ENCODE peak calls at places on chromosomes 4 and X, in ten cellular contexts. Z is CD8-positive, alpha-beta T cell; M is neural crest cell; P is body of pancreas; E is lung; R is spleen; I is B cell; D is astrocyte; O is fibroblast of the aortic adventitia; U is IMR-90. B is an unnamed sample.

GRCh38 chr4:7394184-7394575 is 40.5 kb downstream of the PSAPL1 start:
- DNase-seq in Z (peak; percentile 7), M (no peak), P (no peak), E (no peak), R (no peak), I (no peak), D (no peak), O (no peak), U (no peak), B (no peak)

GRCh38 chr4:53476232-53477037 is 99.0 kb downstream of the FIP1L1 start:
- DNase-seq in Z (no peak), M (no peak), P (no peak), E (no peak), R (no peak), I (no peak), D (peak; percentile 99), O (peak; percentile 99), U (peak; percentile 98), B (no peak)

GRCh38 chr4:135277116-135277979 is 1075.8 kb upstream of the PABPC4L start:
- DNase-seq in Z (no peak), M (no peak), P (no peak), E (no peak), R (no peak), I (no peak), D (peak; percentile 92), O (peak; percentile 44), U (peak; percentile 77), B (no peak)

GRCh38 chr4:126591583-126591982 is 1041.2 kb upstream of the INTU start:
- DNase-seq in Z (no peak), M (no peak), P (no peak), E (no peak), R (no peak), I (no peak), D (no peak), O (no peak), U (peak; percentile 25), B (no peak)

GRCh38 chrX:123665197-123665596 is 67.7 kb downstream of the THOC2 start:
- DNase-seq in Z (no peak), M (no peak), P (no peak), E (no peak), R (no peak), I (no peak), D (peak; percentile 21), O (no peak), U (no peak), B (no peak)

GRCh38 chr4:57064811-57065711 is 45.1 kb downstream of the IGFBP7 start:
- DNase-seq in Z (no peak), M (no peak), P (peak; percentile 56), E (no peak), R (no peak), I (no peak), D (peak; percentile 99), O (peak; percentile 97), U (peak; percentile 98), B (no peak)

GRCh38 chr4:72935462-72935861 is 134.1 kb downstream of the COX18 start:
- DNase-seq in Z (no peak), M (no peak), P (no peak), E (no peak), R (no peak), I (no peak), D (no peak), O (no peak), U (no peak), B (no peak)

GRCh38 chr4:184636144-184636543 is 13.1 kb downstream of the CASP3 start:
- DNase-seq in Z (no peak), M (no peak), P (no peak), E (no peak), R (no peak), I (no peak), D (no peak), O (no peak), U (no peak), B (no peak)

GRCh38 chr4:37441231-37442061 is 196.9 kb downstream of the NWD2 start:
- DNase-seq in Z (no peak), M (no peak), P (no peak), E (no peak), R (no peak), I (no peak), D (no peak), O (no peak), U (no peak), B (no peak)

GRCh38 chr4:7414736-7415510 is 19.8 kb downstream of the PSAPL1 start:
- DNase-seq in Z (no peak), M (no peak), P (no peak), E (no peak), R (no peak), I (no peak), D (no peak), O (no peak), U (no peak), B (no peak)

GRCh38 chrX:115362334-115363095 is 73.0 kb downstream of the LUZP4 start:
- DNase-seq in Z (no peak), M (no peak), P (no peak), E (no peak), R (no peak), I (no peak), D (peak; percentile 80), O (peak; percentile 32), U (peak; percentile 33), B (no peak)

GRCh38 chr4:5891563-5892320 is 1.1 kb downstream of the CRMP1 start:
- DNase-seq in Z (no peak), M (no peak), P (no peak), E (no peak), R (no peak), I (no peak), D (no peak), O (no peak), U (no peak), B (peak; percentile 34)

GRCh38 chr4:24032371-24032989 is 142.6 kb upstream of the PPARGC1A start:
- DNase-seq in Z (no peak), M (no peak), P (no peak), E (no peak), R (no peak), I (no peak), D (no peak), O (no peak), U (peak; percentile 8), B (peak; percentile 2)

GRCh38 chrX:1305411-1305810 is 31.2 kb upstream of the IL3RA start:
- DNase-seq in Z (no peak), M (no peak), P (no peak), E (no peak), R (peak; percentile 41), I (no peak), D (no peak), O (no peak), U (no peak), B (no peak)
- TF ChIP-seq CTCF in Z (no peak), M (no peak), P (no peak), E (no peak), R (no peak), I (no peak), D (no peak), O (no peak), U (no peak), B (no peak)

DNA sequence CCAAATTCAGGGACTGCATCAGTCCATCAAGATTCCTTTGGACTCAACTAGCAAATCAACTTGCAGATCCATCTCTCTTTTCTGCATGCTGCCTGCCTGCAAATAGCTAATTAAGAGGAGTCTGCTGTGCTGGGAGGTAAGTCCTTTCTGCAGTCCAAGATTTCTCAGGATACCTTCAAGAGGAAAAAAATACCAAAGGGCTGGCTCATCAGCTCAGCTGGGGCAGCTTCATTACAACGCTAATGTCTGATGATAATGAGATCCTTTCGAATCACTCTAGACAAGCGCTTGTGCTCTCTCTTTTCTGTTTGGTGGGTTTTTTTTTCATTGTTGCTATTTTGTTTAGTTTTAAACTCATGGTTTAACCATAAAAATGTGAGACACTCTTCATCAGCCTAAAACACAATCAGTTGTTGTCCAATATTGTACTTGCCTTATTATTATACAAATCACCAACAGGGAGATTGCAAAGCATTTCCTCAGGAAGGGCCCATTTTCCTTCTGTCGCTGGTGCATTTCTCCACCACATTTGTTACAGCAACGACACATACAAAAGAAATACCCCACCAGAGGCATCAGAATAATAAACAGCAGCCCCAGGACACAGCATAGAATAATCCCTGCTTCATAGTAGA is 50.8 kb downstream of the PROM1 start:
- DNase-seq in Z (no peak), M (no peak), P (no peak), E (no peak), R (no peak), I (no peak), D (peak; percentile 63), O (no peak), U (peak; percentile 7), B (no peak)
- TF ChIP-seq CTCF in Z (no peak), M (no peak), P (no peak), E (no peak), R (no peak), I (no peak), D (no peak), O (no peak), U (no peak), B (no peak)

DNA sequence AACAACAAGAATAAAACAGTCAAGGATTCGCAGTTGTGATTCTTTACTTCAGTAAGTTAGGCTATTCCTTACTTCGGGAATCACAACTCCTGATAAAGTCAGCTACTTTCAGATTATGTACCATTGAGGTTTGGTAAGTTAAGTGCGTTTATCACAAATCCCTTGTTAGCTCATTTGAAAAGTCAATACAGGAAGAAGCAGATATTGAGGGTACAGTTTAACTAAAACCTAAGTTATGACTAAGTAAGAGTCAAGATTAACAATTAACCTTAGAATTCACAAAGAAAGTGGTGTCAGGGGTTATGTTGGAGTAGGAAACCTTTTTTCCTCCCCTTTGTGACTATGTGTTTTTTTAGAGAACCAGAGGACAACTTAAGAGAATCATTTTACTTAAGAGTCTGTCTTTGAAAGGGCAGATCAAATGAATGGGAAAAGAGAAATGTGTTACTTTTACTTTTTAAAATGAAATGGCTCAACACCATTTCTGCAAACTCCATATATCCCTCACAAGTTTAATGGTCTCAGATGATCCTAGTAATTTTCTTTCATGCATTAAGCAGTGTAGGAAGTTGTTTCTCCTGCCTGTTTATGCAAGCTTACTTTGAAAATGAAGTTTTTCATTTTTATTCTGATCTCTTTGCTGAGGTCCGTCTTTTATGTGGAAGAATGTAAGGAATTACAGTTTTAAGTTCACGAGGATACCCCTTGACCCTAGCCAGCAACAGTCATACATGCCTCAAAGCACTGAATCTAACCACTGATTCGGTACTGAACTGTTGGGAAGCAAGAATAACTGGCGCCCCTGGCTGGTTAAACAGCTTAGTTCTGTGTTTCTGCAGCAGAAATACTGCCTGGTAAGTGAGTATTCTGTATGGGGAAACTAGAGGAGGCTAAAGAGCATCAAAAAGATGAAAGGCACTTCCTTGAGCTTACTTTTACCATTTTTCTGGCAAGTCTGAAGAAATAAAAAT is 211.7 kb downstream of the SLC4A4 start:
- DNase-seq in Z (no peak), M (no peak), P (no peak), E (no peak), R (no peak), I (no peak), D (peak; percentile 72), O (peak; percentile 33), U (peak; percentile 84), B (no peak)
- TF ChIP-seq CTCF in Z (no peak), M (no peak), P (no peak), E (no peak), R (no peak), I (no peak), D (peak; percentile 26), O (no peak), U (peak; percentile 39), B (no peak)

DNA sequence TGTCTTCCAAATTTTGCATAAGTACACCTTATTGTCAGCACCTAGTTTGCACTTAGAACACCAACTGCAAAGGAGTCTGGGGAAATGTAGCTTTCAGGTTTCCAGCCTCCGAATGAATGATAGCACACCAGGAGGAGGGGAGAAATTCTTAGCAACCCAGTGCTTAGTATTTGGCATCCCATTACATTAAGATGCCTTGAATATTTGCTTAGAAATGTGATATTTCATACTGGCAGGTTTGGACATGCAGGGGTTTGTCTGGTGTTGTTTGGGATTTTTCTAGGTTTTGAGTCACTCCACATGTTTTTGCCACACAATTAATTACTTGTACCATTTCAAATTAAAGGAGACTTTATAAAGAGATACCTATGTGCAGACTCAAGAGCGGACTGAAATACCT is 60.3 kb upstream of the CAMK2D start:
- DNase-seq in Z (no peak), M (no peak), P (no peak), E (no peak), R (no peak), I (no peak), D (peak; percentile 74), O (no peak), U (no peak), B (no peak)
- TF ChIP-seq CTCF in Z (no peak), M (no peak), P (no peak), E (no peak), R (no peak), I (no peak), D (no peak), O (no peak), U (no peak), B (no peak)

B was measured in GM20000.